ENCODE peak calls at places on chromosomes 2 and 18, in seven cellular contexts. T is neural crest cell, D is thoracic aorta, H is bronchial epithelial cell, W is neural progenitor cell, R is endothelial cell, E is GM06990. A is an unnamed sample.

GRCh38 chr2:240840435-240841060 is 20.5 kb upstream of the KIF1A start:
- DNase-seq in T (peak; percentile 71), E (no peak), H (peak; percentile 38), D (no peak), W (peak; percentile 81), R (peak; percentile 89), A (peak; percentile 64)

GRCh38 chr2:70850905-70851304 is 15.3 kb upstream of the CD207 start:
- DNase-seq in T (no peak), H (peak; percentile 24), R (no peak), E (no peak), W (no peak), D (no peak), A (no peak)

GRCh38 chr18:71665131-71665530 is 879.0 kb downstream of the CBLN2 start:
- DNase-seq in R (no peak), H (no peak), T (no peak), E (no peak), D (no peak), W (no peak), A (no peak)

GRCh38 chr18:23106575-23106974 is 28.7 kb upstream of the CABLES1 start:
- DNase-seq in T (no peak), E (no peak), H (peak; percentile 48), D (no peak), R (no peak), W (no peak), A (no peak)

GRCh38 chr2:177711472-177712276 is 319.1 kb downstream of the AGPS start:
- DNase-seq in H (no peak), T (no peak), E (no peak), R (no peak), W (no peak), D (no peak), A (no peak)

GRCh38 chr2:201715459-201715858 is 17.0 kb upstream of the MPP4 start:
- DNase-seq in D (no peak), T (no peak), W (no peak), H (no peak), R (no peak), E (no peak), A (no peak)

GRCh38 chr2:149040451-149040850 is 2.0 kb downstream of the LYPD6B start:
- DNase-seq in R (peak; percentile 56), D (no peak), H (no peak), W (peak; percentile 47), T (peak; percentile 41), E (peak; percentile 48), A (peak; percentile 75)

GRCh38 chr2:134087371-134087921 is 166.4 kb upstream of the MGAT5 start:
- DNase-seq in H (no peak), W (no peak), R (no peak), D (no peak), E (no peak), T (no peak), A (peak; percentile 46)

GRCh38 chr18:11050966-11051365 is 98.4 kb downstream of the PIEZO2 start:
- DNase-seq in R (no peak), H (no peak), E (no peak), T (no peak), D (no peak), W (no peak), A (no peak)

GRCh38 chr2:64036343-64036742 is 17.1 kb upstream of the VPS54 start:
- DNase-seq in W (no peak), H (peak; percentile 88), T (no peak), E (peak; percentile 41), D (no peak), R (no peak), A (peak; percentile 58)

GRCh38 chr18:210075-210474 is 51.7 kb downstream of the USP14 start:
- DNase-seq in T (no peak), R (no peak), W (no peak), E (no peak), D (no peak), H (no peak), A (no peak)

GRCh38 chr2:133235959-133236358 is 332.3 kb downstream of the NCKAP5 start:
- DNase-seq in W (no peak), D (no peak), R (no peak), E (no peak), T (no peak), H (peak; percentile 74), A (no peak)

GRCh38 chr2:127320067-127320466 is 26.1 kb upstream of the ERCC3 start:
- DNase-seq in T (no peak), W (no peak), H (no peak), D (no peak), E (no peak), R (no peak), A (no peak)

GRCh38 chr2:240703417-240704341 is 12.0 kb downstream of the AQP12A start:
- DNase-seq in E (no peak), D (no peak), R (no peak), H (no peak), T (no peak), W (no peak), A (no peak)

GRCh38 chr18:32280911-32281310 is 91.1 kb downstream of the MEP1B start:
- DNase-seq in H (no peak), E (no peak), R (no peak), T (no peak), W (no peak), D (no peak), A (no peak)

GRCh38 chr2:69943841-69944604 is 17.4 kb downstream of the ASPRV1 start:
- DNase-seq in H (no peak), D (no peak), E (no peak), R (no peak), W (no peak), T (no peak), A (no peak)

GRCh38 chr2:98896944-98897343 is 39.1 kb downstream of the CRACDL start:
- DNase-seq in H (no peak), W (no peak), T (no peak), E (no peak), R (no peak), D (no peak), A (no peak)

GRCh38 chr18:48836231-48836805 is 114.4 kb downstream of the SMAD7 start:
- DNase-seq in R (no peak), W (no peak), H (no peak), T (no peak), E (no peak), D (no peak), A (no peak)

GRCh38 chr18:59484796-59485328 is 125.8 kb upstream of the LMAN1 start:
- DNase-seq in D (no peak), R (no peak), W (no peak), E (no peak), T (no peak), H (no peak), A (no peak)

GRCh38 chr18:22363867-22364463 is 53.8 kb downstream of the CTAGE1 start:
- DNase-seq in H (peak; percentile 41), W (no peak), E (no peak), T (no peak), R (no peak), D (no peak), A (no peak)

GRCh38 chr18:45621068-45621511 is 5.8 kb downstream of the SLC14A2 start:
- DNase-seq in W (peak; percentile 64), D (no peak), E (no peak), R (peak; percentile 41), T (peak; percentile 49), H (peak; percentile 48), A (peak; percentile 66)

GRCh38 chr2:160657206-160657605 is 163.6 kb upstream of the RBMS1 start:
- DNase-seq in D (no peak), T (no peak), E (no peak), W (peak; percentile 26), R (no peak), H (no peak), A (no peak)

GRCh38 chr2:36468463-36469266 is 113.1 kb downstream of the CRIM1 start:
- DNase-seq in D (no peak), R (no peak), W (no peak), H (peak; percentile 33), T (no peak), E (no peak), A (no peak)

GRCh38 chr2:15159751-15160177 is 401.4 kb downstream of the NBAS start:
- DNase-seq in D (no peak), T (peak; percentile 28), E (no peak), R (peak; percentile 57), H (peak; percentile 49), W (peak; percentile 54), A (peak; percentile 26)

GRCh38 chr18:22831441-22831904 is 101.7 kb upstream of the RBBP8 start:
- DNase-seq in T (no peak), D (no peak), R (no peak), W (no peak), E (no peak), H (peak; percentile 95), A (no peak)

GRCh38 chr2:36413218-36413617 is 57.6 kb downstream of the CRIM1 start:
- DNase-seq in E (no peak), H (no peak), D (no peak), W (no peak), T (no peak), R (no peak), A (no peak)

GRCh38 chr2:44975571-44976450 is 33.4 kb downstream of the SIX2 start:
- DNase-seq in D (no peak), H (no peak), E (no peak), W (peak; percentile 46), T (no peak), R (no peak), A (no peak)

GRCh38 chr2:163345795-163346573 is 389.8 kb downstream of the FIGN start:
- DNase-seq in D (no peak), H (peak; percentile 61), T (peak; percentile 23), W (peak; percentile 76), E (peak; percentile 9), R (peak; percentile 46), A (peak; percentile 67)

GRCh38 chr18:52617931-52618330 is 277.9 kb downstream of the DCC start:
- DNase-seq in E (no peak), D (no peak), T (no peak), R (no peak), W (no peak), H (peak; percentile 3), A (no peak)
- TF ChIP-seq CTCF in E (no peak), D (no peak), T (no peak), R (no peak), W (no peak), H (no peak), A (no peak)

DNA sequence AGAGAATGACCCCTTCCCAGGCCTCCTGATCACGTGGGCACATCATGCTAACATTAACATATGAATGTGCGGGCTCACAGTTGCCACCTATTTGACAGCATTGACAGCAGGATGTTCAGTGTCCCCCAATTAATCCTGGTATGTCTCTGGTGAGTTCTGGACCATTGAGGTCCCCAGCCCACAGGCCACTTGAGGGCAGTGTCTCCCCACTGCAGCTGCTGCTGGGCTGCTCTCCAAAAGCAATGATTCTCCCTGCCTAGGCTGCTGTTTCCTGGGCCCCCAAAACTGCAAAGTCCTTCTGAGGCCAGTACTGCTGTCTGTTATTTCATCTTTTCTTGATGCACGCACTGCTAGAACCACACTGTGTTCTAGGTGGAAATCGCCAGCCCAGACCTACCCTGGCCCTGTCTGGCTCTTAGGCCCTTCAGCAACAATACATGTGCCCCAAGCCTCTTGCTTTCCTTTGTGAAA is 52.7 kb upstream of the MAPK4 start:
- DNase-seq in H (peak; percentile 38), D (no peak), T (peak; percentile 54), E (no peak), W (peak; percentile 87), R (peak; percentile 63), A (peak; percentile 29)
- TF ChIP-seq CTCF in H (peak; percentile 96), D (peak; percentile 67), T (peak; percentile 77), E (peak; percentile 69), W (peak; percentile 93), R (no peak), A (peak; percentile 26)

GRCh38 chr2:229922449-229923386 is at the start of gene FBXO36:
- DNase-seq in D (peak; percentile 60), W (peak; percentile 95), E (no peak), R (peak; percentile 85), T (peak; percentile 83), H (peak; percentile 68), A (peak; percentile 86)
- TF ChIP-seq CTCF in D (no peak), W (no peak), E (no peak), R (no peak), T (no peak), H (no peak), A (no peak)

GRCh38 chr2:11764359-11764758 is 17.9 kb downstream of the LPIN1 start:
- DNase-seq in H (no peak), D (no peak), W (no peak), E (no peak), R (no peak), T (no peak), A (no peak)
- TF ChIP-seq CTCF in H (no peak), D (no peak), W (no peak), E (no peak), R (no peak), T (no peak), A (no peak)